ENCODE peak calls at places on chromosomes 2 and 18, in nine cellular contexts. P is WTC11, B is NCI-H1092 treated with DMSO at 0.1 percent for 48 hours, S is kidney tubule cell, X is progenitor cell of endocrine pancreas, F is RPMI7951, C is head of caudate nucleus, Y is NCI-H446, E is Kasumi-1. U is an unnamed sample.

GRCh38 chr2:74471332-74472065 is 981 bp downstream of the MRPL53 start:
- DNase-seq in P (no peak), B (no peak), S (peak; percentile 28), X (no peak), F (no peak), C (no peak), Y (no peak), E (no peak), U (peak; percentile 14)

GRCh38 chr18:74994502-74995403 is 214.2 kb downstream of the PTGR3 start:
- DNase-seq in P (no peak), B (peak; percentile 92), S (peak; percentile 21), X (no peak), F (peak; percentile 45), C (no peak), Y (no peak), E (peak; percentile 44), U (no peak)

GRCh38 chr2:72893594-72894319 is 6.5 kb downstream of the SPR start:
- DNase-seq in P (peak; percentile 83), B (no peak), S (peak; percentile 79), X (peak; percentile 58), F (peak; percentile 59), C (peak; percentile 53), Y (peak; percentile 4), E (peak; percentile 69), U (no peak)

GRCh38 chr18:56189615-56190014 is 448.8 kb downstream of the TXNL1 start:
- DNase-seq in P (no peak), B (no peak), S (no peak), X (no peak), F (no peak), C (no peak), Y (no peak), E (no peak), U (no peak)

GRCh38 chr2:1930956-1931914 is 186.9 kb upstream of the PXDN start:
- DNase-seq in P (no peak), B (no peak), S (no peak), X (no peak), F (no peak), C (peak; percentile 59), Y (no peak), E (no peak), U (peak; percentile 79)

GRCh38 chr18:79866889-79867574 is 69.3 kb downstream of the KCNG2 start:
- DNase-seq in P (no peak), B (no peak), S (peak; percentile 46), X (no peak), F (peak; percentile 8), C (peak; percentile 9), Y (no peak), E (no peak), U (no peak)

GRCh38 chr2:16832910-16833309 is 167.3 kb upstream of the CYRIA start:
- DNase-seq in P (no peak), B (no peak), S (peak; percentile 8), X (no peak), F (no peak), C (no peak), Y (no peak), E (no peak), U (no peak)

GRCh38 chr18:68478246-68478645 is 236.7 kb downstream of the TMX3 start:
- DNase-seq in P (no peak), B (no peak), S (peak; percentile 4), X (no peak), F (no peak), C (no peak), Y (no peak), E (no peak), U (no peak)

GRCh38 chr2:215931256-215931903 is 82.0 kb downstream of the MREG start:
- DNase-seq in P (peak; percentile 67), B (peak; percentile 21), S (peak; percentile 72), X (peak; percentile 40), F (peak; percentile 75), C (peak; percentile 84), Y (peak; percentile 27), E (peak; percentile 21), U (peak; percentile 88)

GRCh38 chr2:30688956-30689401 is 118.3 kb downstream of the CAPN13 start:
- DNase-seq in P (no peak), B (no peak), S (no peak), X (no peak), F (no peak), C (no peak), Y (peak; percentile 49), E (no peak), U (no peak)

GRCh38 chr2:23595021-23595420 is 210.0 kb downstream of the KLHL29 start:
- DNase-seq in P (no peak), B (no peak), S (no peak), X (no peak), F (no peak), C (no peak), Y (no peak), E (no peak), U (no peak)

GRCh38 chr2:216139884-216140283 is 30.7 kb downstream of the XRCC5 start:
- DNase-seq in P (peak; percentile 24), B (no peak), S (peak; percentile 31), X (no peak), F (peak; percentile 12), C (no peak), Y (no peak), E (no peak), U (no peak)

U was measured in pons.